ENCODE peak calls at places on chromosomes 6 and 20, in seven cellular contexts. X, U, C, J, W, T and I are unnamed samples.

GRCh38 chr6:12165297-12165696 is 124.9 kb upstream of the EDN1 start:
- DNase-seq in X (no peak), U (no peak), C (no peak), J (no peak), W (no peak), T (no peak), I (no peak)

GRCh38 chr6:125918681-125919566 is 37.6 kb upstream of the HINT3 start:
- DNase-seq in X (peak; percentile 62), U (no peak), C (peak; percentile 95), J (peak; percentile 21), W (no peak), T (peak; percentile 22), I (peak; percentile 80)

GRCh38 chr6:692356-692851 is 535 bp downstream of the EXOC2 start:
- DNase-seq in X (peak; percentile 65), U (no peak), C (peak; percentile 35), J (peak; percentile 22), W (peak; percentile 43), T (peak; percentile 78), I (peak; percentile 77)

GRCh38 chr20:10671850-10672578 is 1.8 kb downstream of the JAG1 start:
- DNase-seq in X (peak; percentile 71), U (no peak), C (peak; percentile 81), J (peak; percentile 80), W (no peak), T (no peak), I (no peak)

GRCh38 chr6:85063611-85064010 is 299.2 kb upstream of the TBX18 start:
- DNase-seq in X (no peak), U (no peak), C (no peak), J (no peak), W (no peak), T (no peak), I (no peak)

GRCh38 chr6:116450769-116451740 is 10.1 kb upstream of the CALHM6 start:
- DNase-seq in X (no peak), U (no peak), C (no peak), J (no peak), W (no peak), T (no peak), I (no peak)

GRCh38 chr6:41652876-41653641 is 14.8 kb downstream of the MDFI start:
- DNase-seq in X (no peak), U (no peak), C (no peak), J (no peak), W (no peak), T (no peak), I (no peak)

GRCh38 chr6:89610149-89610642 is 28.4 kb downstream of the LYRM2 start:
- DNase-seq in X (peak; percentile 69), U (no peak), C (peak; percentile 64), J (peak; percentile 46), W (peak; percentile 59), T (peak; percentile 67), I (peak; percentile 62)

GRCh38 chr6:156169361-156169760 is 607.8 kb upstream of the ARID1B start:
- DNase-seq in X (no peak), U (no peak), C (no peak), J (no peak), W (no peak), T (no peak), I (no peak)

GRCh38 chr6:134175532-134176282 is 123.3 kb upstream of the SLC2A12 start:
- DNase-seq in X (peak; percentile 60), U (no peak), C (peak; percentile 89), J (peak; percentile 61), W (no peak), T (no peak), I (no peak)

GRCh38 chr6:121998631-121999030 is 400.8 kb upstream of the HSF2 start:
- DNase-seq in X (no peak), U (no peak), C (no peak), J (no peak), W (no peak), T (no peak), I (no peak)

GRCh38 chr6:46128476-46128875 is 1.3 kb upstream of the ENPP4 start:
- DNase-seq in X (no peak), U (no peak), C (no peak), J (no peak), W (no peak), T (no peak), I (no peak)

GRCh38 chr6:138815797-138816528 is 20.1 kb downstream of the ECT2L start:
- DNase-seq in X (peak; percentile 74), U (no peak), C (peak; percentile 82), J (no peak), W (no peak), T (peak; percentile 46), I (peak; percentile 30)

GRCh38 chr6:53263915-53264314 is 84.8 kb downstream of the ELOVL5 start:
- DNase-seq in X (no peak), U (no peak), C (peak; percentile 32), J (no peak), W (no peak), T (no peak), I (no peak)

GRCh38 chr6:156719720-156720563 is 57.2 kb upstream of the ARID1B start:
- DNase-seq in X (no peak), U (no peak), C (peak; percentile 97), J (peak; percentile 93), W (peak; percentile 34), T (peak; percentile 82), I (peak; percentile 77)

GRCh38 chr6:46677314-46677654 is 10.4 kb upstream of the TDRD6 start:
- DNase-seq in X (peak; percentile 8), U (no peak), C (no peak), J (no peak), W (no peak), T (no peak), I (no peak)

GRCh38 chr6:35046862-35047261 is 94.3 kb downstream of the TCP11 start:
- DNase-seq in X (peak; percentile 72), U (no peak), C (peak; percentile 41), J (no peak), W (no peak), T (no peak), I (no peak)

GRCh38 chr6:35048631-35049083 is 92.5 kb downstream of the TCP11 start:
- DNase-seq in X (no peak), U (no peak), C (peak; percentile 86), J (peak; percentile 26), W (no peak), T (peak; percentile 46), I (peak; percentile 13)

GRCh38 chr6:35047265-35048011 is 93.7 kb downstream of the TCP11 start:
- DNase-seq in X (peak; percentile 78), U (no peak), C (peak; percentile 83), J (no peak), W (no peak), T (peak; percentile 6), I (no peak)

GRCh38 chr6:35049346-35049745 is 91.8 kb downstream of the TCP11 start:
- DNase-seq in X (no peak), U (no peak), C (no peak), J (no peak), W (no peak), T (no peak), I (no peak)

DNA sequence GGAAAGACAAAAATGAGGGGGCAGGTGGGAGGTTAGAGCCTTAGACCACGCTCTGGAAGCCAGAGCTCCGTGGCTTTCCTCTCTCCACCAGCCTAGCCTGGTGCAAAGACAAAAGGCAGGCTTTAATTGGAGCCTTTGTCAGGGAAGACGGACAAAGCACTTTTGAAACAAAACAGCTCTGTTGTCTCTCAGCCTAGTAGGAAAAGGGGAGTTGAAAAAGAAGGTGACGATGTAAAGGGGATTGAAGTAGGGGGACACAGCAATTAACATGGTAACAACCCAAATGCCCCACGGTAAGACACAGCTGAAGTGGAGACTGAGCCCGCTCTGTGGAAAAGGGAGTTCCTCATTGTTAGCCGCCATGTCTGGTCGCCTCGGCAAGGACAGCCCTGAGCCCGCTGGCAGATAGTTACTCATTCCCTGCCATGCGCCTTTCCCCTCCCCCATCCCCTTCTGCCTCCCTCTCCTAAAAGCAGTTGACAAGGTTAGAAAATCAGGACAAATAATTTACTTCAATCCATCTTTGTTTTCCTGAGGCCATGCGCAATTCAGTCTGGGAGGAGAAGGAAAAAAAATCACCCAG is 93.0 kb downstream of the TCP11 start:
- DNase-seq in X (no peak), U (no peak), C (no peak), J (no peak), W (no peak), T (no peak), I (no peak)
- H3K4me1 ChIP-seq in X (peaks cover 59% of the 10 kb centered on the region), U (peaks cover 96% of the 10 kb centered on the region), C (peaks cover 40% of the 10 kb centered on the region), J (no peaks in the 10 kb centered on the region), W (peaks cover 17% of the 10 kb centered on the region), T (no peaks in the 10 kb centered on the region), I (peaks cover 18% of the 10 kb centered on the region)

GRCh38 chr6:2839982-2840793 is 1.5 kb downstream of the SERPINB1 start:
- DNase-seq in X (no peak), U (no peak), C (no peak), J (no peak), W (no peak), T (no peak), I (no peak)
- H3K27ac ChIP-seq in X (no peak overlapping the region), U (peak overlapping the region; percentile 92), C (peak overlapping the region; percentile 92), J (peak overlapping the region; percentile 90), W (no peak overlapping the region), T (peak overlapping the region; percentile 85), I (peak overlapping the region; percentile 73)

DNA sequence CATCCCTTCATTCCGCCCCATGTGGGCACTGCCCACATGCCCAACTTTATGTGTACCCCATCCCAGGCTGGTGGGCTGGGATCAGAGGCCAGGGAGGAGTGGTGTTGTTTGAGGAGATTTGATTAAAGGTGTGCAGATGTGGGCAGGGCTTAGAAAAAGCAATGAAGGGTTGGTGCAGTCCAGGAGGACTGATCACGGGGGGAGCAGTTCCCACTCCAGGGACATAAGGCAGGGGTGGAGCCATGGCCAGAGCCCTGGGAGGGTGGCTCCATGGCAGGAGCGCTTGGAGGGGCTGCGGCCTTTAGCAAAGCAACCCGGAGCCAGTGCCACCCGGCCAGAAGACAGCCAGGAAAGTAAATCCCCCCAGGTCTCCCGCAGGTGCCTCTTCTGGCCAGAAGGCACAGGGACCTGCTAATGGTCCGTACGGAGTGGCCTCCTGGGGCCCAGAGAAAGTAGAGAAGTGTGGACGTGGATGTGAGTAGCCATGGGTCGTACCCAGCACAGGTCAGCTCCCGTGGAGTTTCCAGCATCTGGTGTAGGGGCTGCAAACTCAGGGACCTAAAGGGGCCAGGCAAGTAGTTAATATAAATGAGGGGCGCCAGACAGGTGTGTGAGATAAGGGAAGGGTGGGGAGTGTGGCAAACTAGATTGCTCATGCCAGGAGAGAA is 62.1 kb upstream of the APCDD1L start:
- DNase-seq in X (no peak), U (no peak), C (no peak), J (no peak), W (no peak), T (no peak), I (no peak)
- H3K4me3 ChIP-seq in X (no peak overlapping the region), U (no peak overlapping the region), C (no peak overlapping the region), J (no peak overlapping the region), W (no peak overlapping the region), T (no peak overlapping the region), I (no peak overlapping the region)

GRCh38 chr6:33278392-33278741 is 1.4 kb downstream of the B3GALT4 start:
- DNase-seq in X (no peak), U (no peak), C (no peak), J (no peak), W (no peak), T (no peak), I (no peak)

GRCh38 chr6:33278810-33279209 is 1.9 kb downstream of the B3GALT4 start:
- DNase-seq in X (no peak), U (no peak), C (no peak), J (no peak), W (no peak), T (no peak), I (no peak)

GRCh38 chr6:33276864-33277662 is at the start of gene B3GALT4:
- DNase-seq in X (peak; percentile 85), U (no peak), C (peak; percentile 79), J (peak; percentile 76), W (peak; percentile 28), T (peak; percentile 63), I (peak; percentile 77)

GRCh38 chr6:33277663-33278391 is 904 bp downstream of the B3GALT4 start:
- DNase-seq in X (peak; percentile 45), U (no peak), C (no peak), J (no peak), W (no peak), T (peak; percentile 18), I (peak; percentile 34)

GRCh38 chr6:33276581-33276863 is 401 bp upstream of the B3GALT4 start:
- DNase-seq in X (no peak), U (no peak), C (no peak), J (no peak), W (no peak), T (no peak), I (no peak)
- H3K4me1 ChIP-seq in X (peaks cover 40% of the 10 kb centered on the region), U (peaks cover 58% of the 10 kb centered on the region), C (peaks cover 10% of the 10 kb centered on the region), J (peaks cover 7% of the 10 kb centered on the region), W (peaks cover 61% of the 10 kb centered on the region), T (peaks cover 47% of the 10 kb centered on the region), I (peaks cover 71% of the 10 kb centered on the region)